ENCODE peak calls at places on chromosomes 4 and X, in nine cellular contexts. X is A673, P is heart right ventricle, R is WTC11, Q is cardiac muscle cell, N is MCF 10A, J is ovary, U is foreskin fibroblast, G is HFFc6. T is an unnamed sample.

GRCh38 chrX:19040373-19040772 is 56.5 kb upstream of the PHKA2 start:
- DNase-seq in X (peak), G (no peak), Q (no peak), P (no peak), U (no peak), J (no peak), N (peak), R (no peak), T (no peak)

GRCh38 chr4:70746179-70746839 is 24.5 kb downstream of the RUFY3 start:
- DNase-seq in Q (no peak), P (no peak), G (peak), X (no peak), N (peak), U (peak), J (no peak), R (no peak), T (no peak)

GRCh38 chr4:73844352-73844751 is 7.9 kb downstream of the CXCL6 start:
- DNase-seq in R (no peak), Q (no peak), U (peak), J (no peak), N (peak), P (no peak), G (peak), X (no peak), T (no peak)

GRCh38 chr4:118969359-118969758 is 80.7 kb downstream of the SYNPO2 start:
- DNase-seq in P (peak), J (peak), X (peak), G (peak), R (peak), U (peak), N (peak), Q (peak), T (no peak)

GRCh38 chr4:66766557-66766956 is 778.7 kb downstream of the CENPC start:
- DNase-seq in J (no peak), P (no peak), R (peak), Q (no peak), U (no peak), N (no peak), G (no peak), X (peak), T (no peak)

GRCh38 chr4:15677507-15677988 is 4.1 kb upstream of the FAM200B start:
- DNase-seq in R (no peak), J (no peak), Q (no peak), X (peak), U (no peak), N (peak), P (no peak), G (peak), T (no peak)

GRCh38 chr4:163332526-163333405 is at the start of gene NPY1R:
- DNase-seq in X (peak), P (peak), J (peak), N (peak), Q (peak), G (peak), U (peak), R (peak), T (peak)

GRCh38 chr4:85477538-85477937 is 2.6 kb downstream of the ARHGAP24 start:
- DNase-seq in G (no peak), R (no peak), U (peak), N (no peak), Q (no peak), X (no peak), J (no peak), P (no peak), T (no peak)

GRCh38 chr4:76306882-76307669 is 543 bp downstream of the STBD1 start:
- DNase-seq in U (peak), G (peak), Q (peak), X (peak), P (peak), J (peak), R (peak), N (peak), T (peak)

DNA sequence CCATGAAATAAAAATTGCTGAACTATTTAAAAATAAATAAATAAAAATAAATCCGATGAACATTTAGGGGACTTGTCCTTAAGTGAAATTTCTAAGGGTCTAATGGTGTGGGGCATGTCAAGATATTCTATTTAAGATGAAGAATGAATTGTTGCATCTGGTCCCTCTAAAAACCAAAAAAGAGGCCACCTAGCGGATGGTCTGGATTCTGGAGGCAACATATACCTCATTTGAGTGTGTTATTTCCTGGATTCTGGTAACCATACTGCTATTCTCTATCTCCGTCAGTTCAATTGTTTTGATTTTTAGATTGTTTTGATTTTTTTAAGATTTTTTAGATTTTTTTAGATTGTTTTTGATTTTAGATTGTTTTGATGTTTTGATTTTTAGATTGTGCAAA is 28.3 kb downstream of the AGTR2 start:
- DNase-seq in J (no peak), G (no peak), Q (no peak), R (peak), N (peak), X (peak), P (no peak), U (no peak), T (no peak)
- TF ChIP-seq CTCF in J (no peak), G (no peak), Q (no peak), R (peak), N (peak), X (peak), P (no peak), U (no peak), T (peak)

DNA sequence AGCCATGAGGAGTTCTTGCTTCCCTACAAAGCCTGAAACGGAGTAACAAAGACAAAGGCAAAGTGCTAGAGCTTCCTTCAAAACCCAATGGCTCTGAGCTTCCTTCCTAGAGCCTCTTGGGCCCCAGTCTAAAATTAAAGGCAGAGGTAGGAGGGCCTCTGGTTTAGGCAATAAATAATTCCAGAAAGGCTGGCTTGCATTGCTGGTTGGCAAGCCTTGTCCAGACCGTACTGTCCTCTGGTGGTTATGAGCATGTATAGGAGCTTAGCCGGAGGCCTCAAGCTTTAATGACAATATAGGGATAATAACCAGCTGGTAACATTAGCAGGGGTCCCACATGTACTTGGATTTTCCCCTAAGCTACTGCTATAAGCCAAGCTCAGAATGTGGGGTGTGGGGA is 237.3 kb downstream of the AR start:
- DNase-seq in R (no peak), G (peak), Q (no peak), N (no peak), X (no peak), P (peak), U (peak), J (no peak), T (no peak)
- TF ChIP-seq CTCF in R (no peak), G (peak), Q (peak), N (peak), X (no peak), P (peak), U (peak), J (no peak), T (no peak)

GRCh38 chr4:120874792-120875774 is 47.4 kb downstream of the PRDM5 start:
- DNase-seq in N (no peak), U (no peak), Q (no peak), P (no peak), J (no peak), G (no peak), X (no peak), R (peak), T (no peak)
- TF ChIP-seq CTCF in N (no peak), U (no peak), Q (no peak), P (no peak), J (no peak), G (no peak), X (no peak), R (no peak), T (no peak)

GRCh38 chr4:54587516-54587915 is 70.2 kb upstream of the KIT start:
- DNase-seq in N (no peak), G (no peak), R (no peak), Q (no peak), J (no peak), P (no peak), U (no peak), X (no peak), T (no peak)

GRCh38 chr4:54587107-54587506 is 70.7 kb upstream of the KIT start:
- DNase-seq in N (no peak), Q (no peak), P (no peak), G (no peak), J (no peak), R (no peak), U (no peak), X (no peak), T (no peak)

GRCh38 chr4:54586343-54586953 is 71.3 kb upstream of the KIT start:
- DNase-seq in Q (no peak), G (peak), P (no peak), N (peak), X (peak), J (no peak), R (no peak), U (peak), T (no peak)

GRCh38 chr4:54588404-54588803 is 69.4 kb upstream of the KIT start:
- DNase-seq in Q (no peak), N (no peak), P (no peak), X (no peak), R (no peak), G (no peak), U (no peak), J (no peak), T (no peak)

DNA sequence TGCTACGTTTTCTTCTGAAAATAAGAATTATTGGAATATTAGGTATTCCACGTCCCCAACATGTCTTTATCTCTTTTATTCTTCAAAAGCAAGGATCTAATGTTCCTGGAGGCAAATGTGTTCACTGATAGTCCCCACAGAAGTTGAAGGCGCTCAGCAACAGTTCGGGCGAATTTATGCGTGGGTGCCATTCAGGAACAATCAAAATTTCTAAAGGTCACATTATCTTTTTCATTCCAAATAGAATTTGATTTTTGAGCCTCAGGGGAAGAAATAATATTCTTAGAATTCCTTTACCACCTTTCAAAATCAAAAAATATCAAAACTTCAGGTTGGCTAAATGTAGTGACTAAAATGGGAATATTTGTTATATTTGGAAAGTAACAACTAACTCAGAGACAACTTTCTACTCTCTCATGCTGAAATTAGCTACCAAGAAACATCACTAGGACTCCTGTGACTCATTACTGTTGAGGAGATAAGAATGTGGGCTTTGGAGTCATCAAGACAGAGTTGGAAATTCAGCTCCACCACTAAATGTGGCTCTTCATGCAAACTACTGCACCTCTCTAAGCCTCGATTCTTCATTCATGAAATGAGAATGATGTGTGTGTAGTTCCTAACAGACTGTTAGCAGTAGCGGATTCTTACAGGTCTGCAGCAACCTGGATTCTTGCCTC is 72.3 kb upstream of the KIT start:
- DNase-seq in X (no peak), N (no peak), R (no peak), Q (no peak), J (no peak), G (peak), P (no peak), U (peak), T (no peak)
- TF ChIP-seq CTCF in X (no peak), N (no peak), R (no peak), Q (no peak), J (no peak), G (no peak), P (no peak), U (no peak), T (no peak)

DNA sequence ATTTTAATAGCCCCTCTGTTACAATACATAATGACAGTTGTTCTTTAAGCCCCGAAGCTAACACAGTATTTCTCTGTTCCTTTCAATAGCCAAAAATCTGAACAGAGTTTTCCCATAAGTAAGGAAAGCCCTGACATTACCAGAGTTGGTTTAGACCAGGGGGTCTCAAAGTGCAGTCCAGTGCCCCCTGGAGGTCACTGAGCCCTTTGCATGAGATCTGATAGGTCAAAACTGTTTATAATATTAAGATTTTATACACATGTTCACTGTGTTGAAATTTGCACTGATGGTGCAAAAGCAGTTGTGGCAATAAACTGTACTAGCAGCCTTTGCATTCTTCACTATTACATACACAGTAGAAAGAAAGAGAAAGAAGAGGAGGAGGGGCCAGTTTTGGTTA is 177.1 kb downstream of the SPANXN3 start:
- DNase-seq in Q (no peak), R (no peak), G (no peak), J (no peak), N (no peak), U (no peak), P (no peak), X (no peak), T (no peak)
- TF ChIP-seq CTCF in Q (no peak), R (no peak), G (no peak), J (no peak), N (no peak), U (no peak), P (peak), X (peak), T (peak)

DNA sequence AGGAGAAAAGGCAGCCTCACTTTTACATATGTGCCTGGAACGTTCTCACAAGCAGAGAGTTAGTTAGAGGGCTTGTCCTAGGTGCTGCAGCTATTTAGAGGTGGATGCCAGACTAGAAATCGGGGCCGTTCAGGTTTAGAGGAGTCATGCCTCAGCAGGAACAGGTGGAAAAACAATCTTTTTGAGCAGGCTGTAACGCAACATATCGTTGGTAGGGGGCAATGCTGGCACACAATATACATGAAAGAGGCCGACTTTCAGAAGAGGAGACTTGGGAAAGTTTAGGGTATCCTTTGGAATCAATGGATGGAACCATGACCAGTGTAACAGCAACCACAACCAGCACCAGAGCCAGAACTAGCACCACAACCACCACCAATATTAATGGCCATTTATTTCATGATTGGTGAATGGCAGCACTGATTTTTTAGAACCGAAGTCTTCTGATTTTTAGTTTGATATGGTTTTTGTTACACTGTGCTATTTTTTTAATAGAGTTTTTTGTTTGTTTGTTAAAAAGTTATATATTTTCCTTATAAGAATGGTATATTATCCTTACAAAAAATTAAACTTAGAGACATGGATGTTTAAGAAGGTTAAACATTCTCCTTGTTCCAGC is 14.9 kb upstream of the PAQR3 start:
- DNase-seq in G (no peak), R (peak), Q (peak), P (no peak), U (no peak), J (no peak), X (peak), N (peak), T (peak)
- TF ChIP-seq CTCF in G (peak), R (peak), Q (peak), P (peak), U (peak), J (peak), X (peak), N (peak), T (peak)

DNA sequence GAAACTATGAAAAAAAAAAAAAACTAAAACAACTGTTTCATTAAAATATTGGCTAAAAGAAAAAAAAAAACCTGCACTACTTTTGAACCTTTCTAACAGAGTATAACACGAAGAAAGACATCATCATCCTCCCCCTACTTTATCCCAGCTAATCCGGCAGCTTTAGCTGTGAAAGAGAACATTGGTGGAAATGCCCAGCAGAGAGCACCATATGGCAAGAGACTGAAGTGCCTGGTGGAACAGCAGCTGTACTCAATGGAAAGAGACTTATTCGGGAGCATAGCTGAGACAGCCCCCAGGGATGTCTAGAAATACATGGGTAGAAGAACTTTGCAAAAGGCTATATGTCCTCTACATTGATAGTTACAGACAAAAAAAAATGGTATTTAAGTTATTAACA is 30.3 kb downstream of the STPG2 start:
- DNase-seq in N (peak), R (no peak), X (peak), Q (peak), U (peak), J (no peak), P (peak), G (peak), T (peak)
- TF ChIP-seq CTCF in N (peak), R (no peak), X (peak), Q (peak), U (peak), J (no peak), P (peak), G (peak), T (no peak)

DNA sequence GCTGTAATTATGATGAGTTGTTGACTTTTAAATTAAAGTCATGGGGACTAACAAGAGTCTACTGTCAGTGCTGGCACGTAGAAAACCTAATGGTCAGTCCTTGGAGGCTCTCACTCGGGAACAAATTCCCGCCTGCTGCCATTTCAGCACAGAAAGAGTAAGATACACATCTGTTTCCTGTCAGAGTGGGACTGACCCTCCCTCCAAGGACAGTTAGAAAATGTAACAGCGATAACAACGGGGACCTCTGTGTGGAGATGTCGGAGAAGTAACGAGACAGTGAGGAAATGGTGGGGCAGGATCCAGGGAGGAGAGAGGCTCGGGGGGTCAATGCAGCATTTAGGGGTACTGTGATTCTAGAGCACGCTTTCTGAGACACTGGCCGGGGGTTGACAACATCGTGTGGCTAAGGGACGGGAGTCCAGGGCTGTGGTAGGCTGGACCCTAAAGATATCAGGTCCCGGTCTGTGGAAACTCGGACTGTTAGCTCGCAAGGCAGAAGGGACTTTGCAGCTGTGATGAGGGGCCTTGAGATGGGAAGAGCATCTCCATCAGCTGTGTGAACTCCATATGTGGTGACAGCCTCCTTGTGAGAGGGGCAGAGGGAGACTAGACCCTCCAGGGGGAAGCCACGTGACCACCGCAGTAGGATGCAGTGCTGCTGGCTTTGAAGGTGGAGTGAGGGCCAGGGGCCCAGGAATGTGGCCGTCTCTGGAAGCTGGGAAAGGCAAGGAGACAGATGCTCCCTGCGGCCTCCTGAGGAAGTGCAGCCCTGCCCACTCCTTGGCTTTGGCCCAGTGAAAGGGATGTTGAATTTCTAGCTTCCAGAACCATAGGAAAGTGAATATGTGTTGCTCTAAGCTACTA is 35.8 kb upstream of the SORCS2 start:
- DNase-seq in R (peak), G (no peak), U (peak), Q (peak), J (peak), P (peak), X (no peak), N (no peak), T (peak)
- TF ChIP-seq CTCF in R (peak), G (peak), U (peak), Q (peak), J (peak), P (peak), X (peak), N (no peak), T (peak)

GRCh38 chrX:14964500-14964899 is 91.3 kb downstream of the MOSPD2 start:
- DNase-seq in X (peak), J (no peak), Q (no peak), R (no peak), N (no peak), P (no peak), U (no peak), G (peak), T (no peak)
- TF ChIP-seq CTCF in X (no peak), J (no peak), Q (peak), R (no peak), N (no peak), P (no peak), U (no peak), G (peak), T (no peak)

GRCh38 chr4:112063260-112063659 is 82.0 kb upstream of the FAM241A start:
- DNase-seq in J (no peak), X (peak), U (no peak), Q (no peak), N (peak), R (no peak), P (no peak), G (no peak), T (no peak)
- TF ChIP-seq CTCF in J (no peak), X (no peak), U (no peak), Q (no peak), N (peak), R (no peak), P (no peak), G (peak), T (no peak)

T was measured in glutamatergic neuron.